ENCODE peak calls at places on chromosomes 13 and 19, in five cellular contexts. B is AG04450, W is dorsolateral prefrontal cortex, E is transverse colon, K is breast epithelium. Y is an unnamed sample.
A peak's percentile ranks its signal among the peaks of the same experiment; 100 is the strongest.

GRCh38 chr13:102965802-102966201 is 100.4 kb downstream of the SLC10A2 start:
- DNase-seq in B (no peak), K (no peak), W (no peak), E (no peak), Y (no peak)

GRCh38 chr13:109869312-109870237 is 83.2 kb upstream of the IRS2 start:
- DNase-seq in W (peak; percentile 76), K (peak; percentile 35), E (peak; percentile 64), B (peak; percentile 20), Y (peak; percentile 5)

GRCh38 chr13:100542546-100543156 is 45.9 kb downstream of the GGACT start:
- DNase-seq in E (no peak), B (no peak), W (no peak), K (no peak), Y (no peak)

GRCh38 chr13:42996584-42996983 is 4.5 kb upstream of the EPSTI1 start:
- DNase-seq in B (peak; percentile 81), W (no peak), E (no peak), K (no peak), Y (no peak)

GRCh38 chr13:27791901-27792392 is 336 bp upstream of the GSX1 start:
- DNase-seq in E (no peak), W (no peak), B (no peak), K (no peak), Y (no peak)

GRCh38 chr13:39767791-39768564 is 112.5 kb downstream of the COG6 start:
- DNase-seq in E (peak; percentile 59), W (no peak), B (no peak), K (no peak), Y (no peak)

GRCh38 chr13:26813626-26814348 is 53.2 kb upstream of the GPR12 start:
- DNase-seq in K (no peak), W (no peak), E (no peak), B (no peak), Y (no peak)

GRCh38 chr19:18202759-18203407 is 959 bp downstream of the RAB3A start:
- DNase-seq in B (no peak), K (no peak), E (peak; percentile 35), W (peak; percentile 41), Y (no peak)

GRCh38 chr13:52001120-52001731 is 10.0 kb downstream of the ATP7B start:
- DNase-seq in K (no peak), B (peak; percentile 11), W (no peak), E (no peak), Y (peak; percentile 7)

GRCh38 chr13:51000576-51001260 is 91.1 kb downstream of the RNASEH2B start:
- DNase-seq in E (peak; percentile 23), K (peak; percentile 67), B (peak; percentile 11), W (peak; percentile 18), Y (no peak)

GRCh38 chr19:2567580-2567979 is 91.7 kb downstream of the GADD45B start:
- DNase-seq in B (no peak), K (no peak), W (no peak), E (peak; percentile 65), Y (no peak)

GRCh38 chr13:75294110-75294509 is 187.9 kb downstream of the TBC1D4 start:
- DNase-seq in W (no peak), B (no peak), K (no peak), E (no peak), Y (no peak)

GRCh38 chr13:65679240-65679639 is 1550.9 kb downstream of the PCDH9 start:
- DNase-seq in W (no peak), E (no peak), B (no peak), K (no peak), Y (no peak)

DNA sequence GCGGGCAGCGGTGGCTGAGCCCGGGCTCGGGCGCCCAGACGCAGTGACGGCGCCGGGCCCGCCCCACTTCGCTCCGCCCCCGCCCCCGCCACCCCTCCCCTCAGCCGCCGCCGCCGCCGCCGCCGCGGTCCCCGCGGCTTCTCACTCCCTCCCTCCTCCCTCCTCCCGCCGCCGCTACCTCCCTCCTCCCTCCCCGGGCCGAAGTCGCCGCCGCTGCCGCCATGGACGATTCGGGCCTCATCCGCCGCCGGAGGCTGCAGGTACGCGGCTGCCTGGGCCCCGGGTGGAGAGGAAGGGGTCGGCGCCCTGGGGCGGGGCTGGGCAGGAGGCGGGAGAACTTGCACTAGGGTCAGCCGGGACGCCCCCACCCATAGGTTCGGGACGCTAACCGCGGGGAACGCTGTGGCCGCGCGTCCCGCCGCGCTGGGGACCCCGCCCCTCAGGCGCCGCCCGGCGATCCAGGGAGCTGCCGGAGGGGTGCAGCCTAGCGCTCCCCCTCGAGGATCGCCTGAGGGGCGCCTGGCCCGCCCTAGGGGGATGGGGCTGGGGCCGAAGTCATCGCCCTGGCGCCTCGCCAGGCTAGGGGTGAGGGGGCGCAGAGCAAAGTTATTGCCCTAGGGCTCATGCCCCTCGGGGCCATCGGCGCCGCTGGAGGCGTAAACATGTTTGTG is 497 bp downstream of the RTBDN start:
- DNase-seq in E (peak; percentile 19), B (no peak), K (no peak), W (no peak), Y (no peak)
- H3K27ac ChIP-seq in E (no peak overlapping the region), B (no peak overlapping the region), K (no peak overlapping the region), W (no peak overlapping the region), Y (no peak overlapping the region)

DNA sequence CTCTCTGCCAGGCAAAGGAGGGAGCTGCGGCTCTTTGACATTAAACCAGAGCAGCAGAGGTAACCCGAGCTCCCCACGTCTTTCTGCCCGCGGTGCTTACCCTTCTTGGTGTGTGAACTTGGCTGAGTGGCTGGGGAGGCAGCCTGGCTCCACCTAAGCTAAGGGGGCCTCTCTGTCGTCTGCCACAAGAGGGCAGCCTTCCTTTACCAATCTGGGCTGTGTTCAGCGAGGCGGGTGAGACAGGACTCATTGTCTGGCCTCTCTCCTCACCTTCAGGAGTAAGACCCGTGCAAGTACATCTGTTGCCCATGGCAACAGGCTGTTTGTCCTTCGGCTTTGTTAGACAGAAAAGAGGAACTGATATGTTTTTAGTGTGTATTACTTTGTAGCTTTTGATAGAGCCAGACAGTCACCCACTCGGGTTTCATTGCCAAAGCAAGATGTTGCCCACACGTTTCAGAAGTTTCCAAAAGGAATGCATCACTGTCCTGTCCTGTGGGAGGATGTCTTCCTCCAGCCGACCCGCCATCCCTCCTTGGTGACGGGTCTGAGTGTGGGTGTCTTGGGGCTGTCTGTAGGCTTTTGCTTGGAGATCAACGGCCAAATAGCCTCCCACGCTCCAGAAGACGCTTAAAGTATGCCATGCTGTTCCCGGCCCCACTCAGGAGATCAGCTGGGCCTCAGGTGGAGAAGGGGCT is 4.6 kb downstream of the POP4 start:
- DNase-seq in K (peak; percentile 76), E (peak; percentile 80), W (peak; percentile 88), B (peak; percentile 63), Y (peak; percentile 77)
- TF ChIP-seq CTCF in K (peak; percentile 85), E (peak; percentile 76), W (peak; percentile 90), B (peak; percentile 91), Y (peak; percentile 79)

GRCh38 chr19:46353730-46354528 is 7.0 kb downstream of the PPP5C start:
- DNase-seq in K (no peak), W (no peak), B (no peak), E (no peak), Y (no peak)
- H3K27me3 ChIP-seq in K (no peaks in the 10 kb centered on the region), W (no peaks in the 10 kb centered on the region), B (no peaks in the 10 kb centered on the region), E (no peaks in the 10 kb centered on the region), Y (no peaks in the 10 kb centered on the region)

DNA sequence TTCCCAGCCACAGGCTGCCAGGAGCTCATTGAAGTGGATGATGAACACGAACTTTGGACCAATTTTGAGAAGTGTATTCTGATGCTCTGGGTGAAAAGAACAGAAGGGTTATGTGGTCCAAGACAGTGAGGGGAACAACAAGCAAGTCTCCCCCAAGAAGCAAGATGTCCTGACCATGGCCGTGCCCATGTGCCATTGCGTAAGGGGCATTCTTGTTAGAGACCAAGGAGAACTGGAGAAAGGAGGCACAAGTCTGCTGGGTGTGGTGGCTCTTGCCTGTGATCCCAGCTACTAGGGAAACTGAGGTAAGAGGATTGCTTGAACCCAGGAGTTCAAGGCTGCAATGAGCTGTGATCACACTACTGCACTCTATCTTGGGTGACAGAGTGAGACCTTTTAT is 27.0 kb upstream of the UBAC2 start:
- DNase-seq in B (no peak), K (no peak), E (no peak), W (no peak), Y (no peak)
- H3K27ac ChIP-seq in B (no peak overlapping the region), K (no peak overlapping the region), E (no peak overlapping the region), W (no peak overlapping the region), Y (no peak overlapping the region)

Y was measured in CD4-positive, alpha-beta T cell.